ENCODE peak calls at places on chromosomes 5 and 9, in ten cellular contexts. One of them, this sample, is unnamed.

GRCh38 chr9:108515856-108516255 is 339.9 kb downstream of the ACTL7B start:
- DNase-seq in GM06990: no peak
- DNase-seq in body of pancreas: no peak
- DNase-seq in ovary: no peak
- DNase-seq in mesothelial cell of epicardium: no peak
- DNase-seq in lung: no peak
- DNase-seq in CD4-positive, alpha-beta T cell: no peak
- DNase-seq in fibroblast of lung: no peak
- DNase-seq in Peyer's patch: no peak
- DNase-seq in WTC11: peak; percentile 28
- DNase-seq in this sample: no peak

GRCh38 chr9:114387678-114388431 is at the start of gene AKNA:
- DNase-seq in ovary: peak; percentile 80
- DNase-seq in mesothelial cell of epicardium: peak; percentile 76
- DNase-seq in lung: peak; percentile 79
- DNase-seq in Peyer's patch: peak; percentile 95
- DNase-seq in fibroblast of lung: peak; percentile 82
- DNase-seq in body of pancreas: peak; percentile 51
- DNase-seq in WTC11: peak; percentile 74
- DNase-seq in GM06990: peak; percentile 83
- DNase-seq in CD4-positive, alpha-beta T cell: peak; percentile 76
- DNase-seq in this sample: no peak

GRCh38 chr5:179806250-179807045 is at the start of gene MGAT4B:
- DNase-seq in body of pancreas: peak; percentile 81
- DNase-seq in lung: peak; percentile 73
- DNase-seq in CD4-positive, alpha-beta T cell: peak; percentile 39
- DNase-seq in mesothelial cell of epicardium: peak; percentile 67
- DNase-seq in ovary: peak; percentile 76
- DNase-seq in Peyer's patch: peak; percentile 88
- DNase-seq in WTC11: peak; percentile 74
- DNase-seq in fibroblast of lung: peak; percentile 77
- DNase-seq in GM06990: peak; percentile 84
- DNase-seq in this sample: no peak

GRCh38 chr5:32390819-32391591 is 53.5 kb downstream of the ZFR start:
- DNase-seq in CD4-positive, alpha-beta T cell: no peak
- DNase-seq in GM06990: no peak
- DNase-seq in body of pancreas: no peak
- DNase-seq in ovary: no peak
- DNase-seq in lung: no peak
- DNase-seq in WTC11: no peak
- DNase-seq in mesothelial cell of epicardium: no peak
- DNase-seq in Peyer's patch: no peak
- DNase-seq in fibroblast of lung: peak; percentile 89
- DNase-seq in this sample: no peak

GRCh38 chr5:15734058-15734457 is 234.1 kb downstream of the FBXL7 start:
- DNase-seq in fibroblast of lung: no peak
- DNase-seq in body of pancreas: no peak
- DNase-seq in lung: no peak
- DNase-seq in CD4-positive, alpha-beta T cell: no peak
- DNase-seq in GM06990: no peak
- DNase-seq in ovary: no peak
- DNase-seq in Peyer's patch: no peak
- DNase-seq in WTC11: peak; percentile 14
- DNase-seq in mesothelial cell of epicardium: no peak
- DNase-seq in this sample: no peak

GRCh38 chr5:164235176-164235914 is 729.9 kb downstream of the MAT2B start:
- DNase-seq in Peyer's patch: no peak
- DNase-seq in CD4-positive, alpha-beta T cell: no peak
- DNase-seq in GM06990: no peak
- DNase-seq in body of pancreas: no peak
- DNase-seq in ovary: no peak
- DNase-seq in fibroblast of lung: peak; percentile 98
- DNase-seq in lung: no peak
- DNase-seq in WTC11: no peak
- DNase-seq in mesothelial cell of epicardium: no peak
- DNase-seq in this sample: no peak

GRCh38 chr9:68427216-68427994 is 71.0 kb downstream of the PGM5 start:
- DNase-seq in GM06990: no peak
- DNase-seq in ovary: no peak
- DNase-seq in CD4-positive, alpha-beta T cell: no peak
- DNase-seq in mesothelial cell of epicardium: no peak
- DNase-seq in lung: no peak
- DNase-seq in fibroblast of lung: no peak
- DNase-seq in body of pancreas: no peak
- DNase-seq in WTC11: no peak
- DNase-seq in Peyer's patch: no peak
- DNase-seq in this sample: no peak

GRCh38 chr5:168891175-168891812 is 312.1 kb upstream of the PANK3 start:
- DNase-seq in Peyer's patch: no peak
- DNase-seq in lung: no peak
- DNase-seq in fibroblast of lung: no peak
- DNase-seq in WTC11: no peak
- DNase-seq in body of pancreas: no peak
- DNase-seq in CD4-positive, alpha-beta T cell: no peak
- DNase-seq in mesothelial cell of epicardium: no peak
- DNase-seq in GM06990: no peak
- DNase-seq in ovary: no peak
- DNase-seq in this sample: no peak

GRCh38 chr5:5558593-5558992 is 136.1 kb downstream of the ICE1 start:
- DNase-seq in GM06990: no peak
- DNase-seq in Peyer's patch: no peak
- DNase-seq in mesothelial cell of epicardium: no peak
- DNase-seq in ovary: no peak
- DNase-seq in WTC11: no peak
- DNase-seq in CD4-positive, alpha-beta T cell: no peak
- DNase-seq in body of pancreas: no peak
- DNase-seq in lung: no peak
- DNase-seq in fibroblast of lung: no peak
- DNase-seq in this sample: no peak

GRCh38 chr9:135146766-135147472 is 59.5 kb downstream of the OLFM1 start:
- DNase-seq in lung: no peak
- DNase-seq in GM06990: no peak
- DNase-seq in body of pancreas: no peak
- DNase-seq in WTC11: no peak
- DNase-seq in CD4-positive, alpha-beta T cell: no peak
- DNase-seq in mesothelial cell of epicardium: no peak
- DNase-seq in fibroblast of lung: no peak
- DNase-seq in Peyer's patch: no peak
- DNase-seq in ovary: no peak
- DNase-seq in this sample: no peak

GRCh38 chr5:176796411-176796810 is 13.9 kb upstream of the UNC5A start:
- DNase-seq in WTC11: no peak
- DNase-seq in lung: no peak
- DNase-seq in GM06990: no peak
- DNase-seq in mesothelial cell of epicardium: no peak
- DNase-seq in ovary: no peak
- DNase-seq in Peyer's patch: no peak
- DNase-seq in body of pancreas: no peak
- DNase-seq in fibroblast of lung: no peak
- DNase-seq in CD4-positive, alpha-beta T cell: no peak
- DNase-seq in this sample: no peak

GRCh38 chr9:135282001-135282731 is 194.7 kb downstream of the OLFM1 start:
- DNase-seq in GM06990: peak; percentile 28
- DNase-seq in fibroblast of lung: peak; percentile 5
- DNase-seq in body of pancreas: peak; percentile 93
- DNase-seq in lung: peak; percentile 84
- DNase-seq in WTC11: no peak
- DNase-seq in Peyer's patch: peak; percentile 77
- DNase-seq in mesothelial cell of epicardium: peak; percentile 76
- DNase-seq in ovary: peak; percentile 59
- DNase-seq in CD4-positive, alpha-beta T cell: no peak
- DNase-seq in this sample: peak; percentile 32

GRCh38 chr9:105447814-105448812 is at the start of gene FSD1L:
- DNase-seq in fibroblast of lung: peak; percentile 92
- DNase-seq in ovary: peak; percentile 93
- DNase-seq in CD4-positive, alpha-beta T cell: peak; percentile 51
- DNase-seq in Peyer's patch: peak; percentile 96
- DNase-seq in lung: peak; percentile 93
- DNase-seq in WTC11: peak; percentile 93
- DNase-seq in body of pancreas: peak; percentile 95
- DNase-seq in mesothelial cell of epicardium: peak; percentile 90
- DNase-seq in GM06990: peak; percentile 94
- DNase-seq in this sample: peak; percentile 67
- TF ChIP-seq CTCF in fibroblast of lung: no peak
- TF ChIP-seq CTCF in ovary: peak; percentile 6
- TF ChIP-seq CTCF in CD4-positive, alpha-beta T cell: no peak
- TF ChIP-seq CTCF in Peyer's patch: no peak
- TF ChIP-seq CTCF in lung: peak; percentile 23
- TF ChIP-seq CTCF in WTC11: no peak
- TF ChIP-seq CTCF in body of pancreas: peak; percentile 44
- TF ChIP-seq CTCF in mesothelial cell of epicardium: no peak
- TF ChIP-seq CTCF in GM06990: peak; percentile 61
- TF ChIP-seq CTCF in this sample: no peak

DNA sequence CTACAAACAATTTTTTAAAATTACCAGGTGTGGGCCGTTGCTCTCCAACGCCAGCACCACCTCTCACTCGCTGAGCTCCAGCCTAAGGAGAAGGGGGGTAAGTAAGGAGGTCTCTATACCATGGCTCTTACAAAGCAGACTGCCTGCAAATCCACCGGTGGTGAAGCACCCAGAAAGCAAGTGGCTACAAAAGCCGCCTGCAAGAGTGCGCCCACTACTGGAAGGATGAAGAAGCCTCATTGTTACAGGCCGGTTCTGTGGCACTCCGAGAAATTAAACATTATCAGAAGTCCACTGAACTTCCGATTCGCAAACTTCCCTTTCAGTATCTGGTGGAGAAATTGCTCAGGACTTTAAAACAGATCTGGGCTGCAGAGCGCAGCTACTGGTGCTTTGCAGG is 46.0 kb downstream of the CDO1 start:
- DNase-seq in ovary: no peak
- DNase-seq in mesothelial cell of epicardium: no peak
- DNase-seq in lung: no peak
- DNase-seq in body of pancreas: no peak
- DNase-seq in GM06990: peak; percentile 4
- DNase-seq in fibroblast of lung: no peak
- DNase-seq in Peyer's patch: no peak
- DNase-seq in WTC11: peak; percentile 72
- DNase-seq in CD4-positive, alpha-beta T cell: no peak
- DNase-seq in this sample: no peak
- TF ChIP-seq CTCF in ovary: no peak
- TF ChIP-seq CTCF in mesothelial cell of epicardium: no peak
- TF ChIP-seq CTCF in lung: no peak
- TF ChIP-seq CTCF in body of pancreas: no peak
- TF ChIP-seq CTCF in GM06990: peak; percentile 84
- TF ChIP-seq CTCF in fibroblast of lung: peak; percentile 50
- TF ChIP-seq CTCF in Peyer's patch: no peak
- TF ChIP-seq CTCF in WTC11: peak; percentile 46
- TF ChIP-seq CTCF in CD4-positive, alpha-beta T cell: no peak
- TF ChIP-seq CTCF in this sample: no peak

GRCh38 chr5:155780274-155780673 is 546.7 kb upstream of the SGCD start:
- DNase-seq in Peyer's patch: no peak
- DNase-seq in fibroblast of lung: no peak
- DNase-seq in ovary: no peak
- DNase-seq in lung: no peak
- DNase-seq in mesothelial cell of epicardium: no peak
- DNase-seq in body of pancreas: no peak
- DNase-seq in WTC11: no peak
- DNase-seq in GM06990: no peak
- DNase-seq in CD4-positive, alpha-beta T cell: no peak
- DNase-seq in this sample: no peak
- TF ChIP-seq CTCF in Peyer's patch: no peak
- TF ChIP-seq CTCF in fibroblast of lung: no peak
- TF ChIP-seq CTCF in ovary: no peak
- TF ChIP-seq CTCF in lung: no peak
- TF ChIP-seq CTCF in mesothelial cell of epicardium: no peak
- TF ChIP-seq CTCF in body of pancreas: no peak
- TF ChIP-seq CTCF in WTC11: no peak
- TF ChIP-seq CTCF in GM06990: no peak
- TF ChIP-seq CTCF in CD4-positive, alpha-beta T cell: no peak
- TF ChIP-seq CTCF in this sample: no peak

GRCh38 chr5:72463499-72464052 is 43.6 kb downstream of the ZNF366 start:
- DNase-seq in ovary: no peak
- DNase-seq in Peyer's patch: no peak
- DNase-seq in body of pancreas: no peak
- DNase-seq in WTC11: no peak
- DNase-seq in mesothelial cell of epicardium: no peak
- DNase-seq in fibroblast of lung: no peak
- DNase-seq in GM06990: no peak
- DNase-seq in lung: no peak
- DNase-seq in CD4-positive, alpha-beta T cell: no peak
- DNase-seq in this sample: no peak
- TF ChIP-seq CTCF in ovary: no peak
- TF ChIP-seq CTCF in Peyer's patch: no peak
- TF ChIP-seq CTCF in body of pancreas: no peak
- TF ChIP-seq CTCF in WTC11: no peak
- TF ChIP-seq CTCF in mesothelial cell of epicardium: peak; percentile 18
- TF ChIP-seq CTCF in fibroblast of lung: peak; percentile 3
- TF ChIP-seq CTCF in GM06990: no peak
- TF ChIP-seq CTCF in lung: no peak
- TF ChIP-seq CTCF in CD4-positive, alpha-beta T cell: no peak
- TF ChIP-seq CTCF in this sample: no peak

This sample was measured in omental fat pad.